ENCODE peak calls at places on chromosomes 16 and 17, in nine cellular contexts. O, D, Z, X, T, L, M, E and S are unnamed samples.

GRCh38 chr16:84529607-84530006 is 25.1 kb upstream of the MEAK7 start:
- DNase-seq in O (no peak), D (no peak), Z (no peak), X (no peak), T (no peak), L (no peak), M (no peak), E (no peak), S (no peak)

GRCh38 chr16:29877266-29877961 is 14.4 kb upstream of the CDIPT start:
- DNase-seq in O (no peak), D (no peak), Z (no peak), X (no peak), T (no peak), L (no peak), M (peak; percentile 100), E (peak; percentile 62), S (peak; percentile 46)

GRCh38 chr17:83080641-83081560 is 1.5 kb downstream of the METRNL start:
- DNase-seq in O (no peak), D (no peak), Z (no peak), X (no peak), T (no peak), L (no peak), M (peak; percentile 73), E (no peak), S (peak; percentile 42)

GRCh38 chr17:49946964-49947584 is 21.9 kb upstream of the DLX4 start:
- DNase-seq in O (no peak), D (no peak), Z (no peak), X (no peak), T (no peak), L (no peak), M (no peak), E (no peak), S (no peak)

GRCh38 chr17:79850571-79851460 is 11.6 kb upstream of the CBX4 start:
- DNase-seq in O (peak; percentile 74), D (no peak), Z (no peak), X (no peak), T (no peak), L (no peak), M (peak; percentile 70), E (no peak), S (peak; percentile 54)

GRCh38 chr17:45440161-45440859 is 7.6 kb upstream of the ARHGAP27 start:
- DNase-seq in O (peak; percentile 82), D (no peak), Z (no peak), X (no peak), T (no peak), L (peak; percentile 54), M (peak; percentile 83), E (no peak), S (peak; percentile 40)

GRCh38 chr16:16884451-16884850 is 505.5 kb downstream of the NPIPA7 start:
- DNase-seq in O (no peak), D (no peak), Z (no peak), X (no peak), T (no peak), L (no peak), M (no peak), E (no peak), S (no peak)

GRCh38 chr17:59346341-59346740 is 14.9 kb downstream of the YPEL2 start:
- DNase-seq in O (no peak), D (no peak), Z (no peak), X (no peak), T (no peak), L (no peak), M (peak; percentile 48), E (no peak), S (no peak)

GRCh38 chr17:57794841-57795240 is 49.7 kb upstream of the CCDC182 start:
- DNase-seq in O (no peak), D (no peak), Z (no peak), X (no peak), T (no peak), L (no peak), M (no peak), E (no peak), S (no peak)

GRCh38 chr17:78735832-78736525 is 46.1 kb downstream of the CYTH1 start:
- DNase-seq in O (peak; percentile 48), D (no peak), Z (no peak), X (no peak), T (no peak), L (peak; percentile 64), M (no peak), E (peak; percentile 73), S (no peak)

GRCh38 chr16:29028457-29029167 is 43.8 kb downstream of the LAT start:
- DNase-seq in O (no peak), D (no peak), Z (no peak), X (no peak), T (no peak), L (no peak), M (peak; percentile 53), E (no peak), S (no peak)

GRCh38 chr17:55742272-55743102 is 8.4 kb upstream of the PCTP start:
- DNase-seq in O (peak; percentile 29), D (no peak), Z (no peak), X (no peak), T (no peak), L (no peak), M (no peak), E (no peak), S (no peak)
- TF ChIP-seq CTCF in O (no peak), D (no peak), Z (no peak), X (no peak), T (no peak), L (no peak), M (peak; percentile 26), E (no peak), S (no peak)

DNA sequence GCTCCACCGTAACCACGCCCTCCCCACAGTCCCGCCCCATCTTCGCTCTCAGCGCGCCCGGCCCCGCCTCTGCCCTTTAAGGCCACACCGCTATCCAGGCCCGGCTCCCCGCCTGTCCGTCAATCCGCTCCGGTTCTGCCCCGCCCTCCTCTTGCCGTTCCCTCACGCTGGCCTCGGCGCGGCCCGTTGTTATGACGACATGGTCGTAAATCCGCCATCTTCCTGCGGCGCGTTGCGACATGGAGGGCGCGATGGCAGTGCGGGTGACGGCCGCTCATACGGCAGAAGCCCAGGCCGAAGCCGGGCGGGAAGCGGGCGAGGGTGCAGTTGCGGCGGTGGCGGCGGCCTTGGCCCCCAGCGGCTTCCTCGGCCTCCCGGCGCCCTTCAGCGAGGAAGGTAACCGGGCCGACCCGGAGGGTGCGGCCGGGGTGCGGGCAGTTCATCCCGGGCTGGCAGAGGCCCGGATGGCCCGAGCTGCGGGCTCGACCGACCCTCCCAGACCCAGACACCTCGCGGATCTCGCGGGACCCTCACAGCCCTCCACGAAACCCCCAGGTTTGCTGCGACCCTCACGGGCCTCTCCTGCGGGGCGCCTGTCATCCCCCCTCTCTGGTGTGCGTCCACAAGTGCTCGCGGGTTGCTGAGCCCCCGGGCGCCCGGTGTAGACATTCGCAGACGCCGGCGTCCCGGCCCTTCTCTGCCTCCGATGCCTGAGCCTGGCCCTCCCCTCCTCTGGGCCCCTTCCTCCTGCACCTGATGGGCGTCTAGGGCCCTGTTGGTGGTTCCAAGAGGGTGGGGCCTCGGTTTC is at the start of gene E4F1:
- DNase-seq in O (peak; percentile 100), D (peak; percentile 95), Z (peak; percentile 98), X (peak; percentile 100), T (peak; percentile 98), L (peak; percentile 99), M (peak; percentile 100), E (peak; percentile 99), S (peak; percentile 100)
- TF ChIP-seq CTCF in O (no peak), D (no peak), Z (no peak), X (no peak), T (no peak), L (peak; percentile 2), M (no peak), E (no peak), S (no peak)

DNA sequence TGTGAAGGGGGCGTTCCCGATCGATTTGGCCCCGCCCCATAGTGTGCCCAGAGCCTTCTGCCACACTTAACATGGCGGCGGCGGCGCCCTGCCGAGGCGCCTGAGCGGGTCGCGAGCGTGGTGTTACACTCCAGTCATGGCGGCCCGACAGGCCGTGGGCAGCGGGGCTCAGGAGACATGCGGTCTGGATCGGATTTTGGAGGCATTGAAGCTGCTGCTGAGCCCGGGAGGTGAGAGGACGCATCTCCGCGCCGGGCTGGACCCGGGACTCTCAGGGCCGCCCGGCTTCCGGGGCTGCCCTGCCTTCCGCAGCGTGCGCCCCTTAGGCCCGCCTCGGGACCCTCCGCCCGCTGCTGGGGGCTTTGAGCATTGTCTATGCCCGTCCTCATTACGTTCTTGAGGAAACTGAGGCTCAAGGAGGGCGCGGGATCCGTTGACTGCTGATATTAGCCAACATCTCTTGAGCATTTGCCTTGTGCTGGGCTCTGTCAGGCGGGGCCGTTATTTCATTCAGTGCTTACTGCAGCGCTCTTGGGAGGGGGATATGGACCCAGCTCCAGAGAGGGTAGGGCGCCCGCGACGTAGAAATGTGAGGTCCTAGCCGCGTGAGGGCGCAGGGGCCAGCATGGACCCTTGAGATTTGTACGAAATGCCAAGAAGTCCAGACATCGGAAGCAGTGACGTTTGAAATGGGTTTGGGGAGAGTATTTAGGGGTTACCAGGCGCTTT is at the start of gene TANGO6:
- DNase-seq in O (peak; percentile 92), D (peak; percentile 65), Z (peak; percentile 86), X (peak; percentile 87), T (no peak), L (peak; percentile 76), M (peak; percentile 94), E (peak; percentile 88), S (peak; percentile 66)
- TF ChIP-seq CTCF in O (peak; percentile 21), D (no peak), Z (no peak), X (peak; percentile 21), T (peak; percentile 49), L (peak; percentile 17), M (peak; percentile 80), E (peak; percentile 78), S (peak; percentile 39)

DNA sequence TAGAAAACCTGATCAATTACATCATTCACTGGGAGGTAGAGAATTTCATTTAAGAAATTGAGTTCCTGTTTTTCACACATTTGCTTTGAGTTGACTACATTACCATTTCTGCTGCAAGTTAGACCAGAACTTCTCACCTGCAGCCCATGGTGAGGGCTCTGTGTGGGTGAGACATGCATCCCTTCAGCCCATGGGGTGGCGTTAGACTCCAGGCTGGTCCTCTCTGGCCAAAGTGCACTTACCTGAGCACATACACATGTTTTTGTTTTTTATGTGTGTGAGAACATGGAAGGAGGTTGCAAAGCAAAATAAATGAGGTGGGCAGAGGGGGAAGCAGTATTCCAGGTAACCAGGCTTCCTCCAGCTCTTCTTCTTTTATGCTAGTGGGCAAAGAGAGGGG is 470.2 kb downstream of the PMP22 start:
- DNase-seq in O (no peak), D (no peak), Z (no peak), X (no peak), T (no peak), L (no peak), M (no peak), E (no peak), S (no peak)
- TF ChIP-seq CTCF in O (no peak), D (no peak), Z (no peak), X (no peak), T (no peak), L (no peak), M (peak; percentile 40), E (no peak), S (no peak)